ENCODE peak calls at places on chromosomes 13 and 19, in ten cellular contexts. V is foreskin fibroblast; D is mucosa of descending colon; X is brain microvascular endothelial cell; K is ovary; H is lung; I is OCI-LY7; Z is CD4-positive, CD25-positive, alpha-beta regulatory T cell; P is fibroblast of lung; A is esophagus squamous epithelium. R is an unnamed sample.

GRCh38 chr13:31036717-31037116 is 104.3 kb downstream of the TEX26 start:
- DNase-seq in P (no peak), H (no peak), Z (no peak), D (no peak), A (no peak), V (no peak), K (no peak), I (no peak), X (no peak), R (no peak)

GRCh38 chr13:101942038-101942437 is 459.8 kb downstream of the FGF14 start:
- DNase-seq in V (no peak), P (peak; percentile 59), A (no peak), H (no peak), I (peak; percentile 4), X (peak; percentile 43), Z (peak; percentile 7), D (no peak), K (no peak), R (no peak)

GRCh38 chr13:32159147-32159869 is 127.7 kb downstream of the FRY start:
- DNase-seq in A (no peak), X (no peak), H (no peak), K (no peak), V (peak; percentile 35), Z (no peak), P (peak; percentile 74), D (no peak), I (no peak), R (no peak)

GRCh38 chr13:24459234-24459633 is 53.3 kb downstream of the PARP4 start:
- DNase-seq in K (no peak), I (no peak), A (no peak), X (peak; percentile 48), P (peak; percentile 93), V (peak; percentile 53), Z (peak; percentile 60), D (no peak), H (no peak), R (no peak)

GRCh38 chr13:70732611-70733010 is 624.4 kb upstream of the KLHL1 start:
- DNase-seq in X (no peak), D (no peak), A (no peak), V (no peak), K (no peak), H (no peak), P (no peak), I (no peak), Z (no peak), R (no peak)

GRCh38 chr19:13047374-13047773 is 52.1 kb downstream of the NFIX start:
- DNase-seq in D (no peak), P (no peak), Z (no peak), K (no peak), H (no peak), X (no peak), V (no peak), I (no peak), A (no peak), R (no peak)

GRCh38 chr13:94054159-94054558 is 425.3 kb downstream of the DCT start:
- DNase-seq in Z (no peak), D (no peak), A (no peak), P (no peak), H (no peak), V (no peak), X (no peak), I (peak; percentile 14), K (no peak), R (no peak)

GRCh38 chr19:38569368-38569983 is 48.3 kb downstream of the MAP4K1 start:
- DNase-seq in Z (no peak), K (no peak), H (no peak), V (no peak), P (no peak), I (no peak), A (no peak), X (no peak), D (no peak), R (no peak)

GRCh38 chr13:46087481-46087880 is 17.4 kb downstream of the CPB2 start:
- DNase-seq in V (no peak), H (no peak), I (no peak), Z (no peak), A (no peak), D (no peak), K (no peak), P (no peak), X (no peak), R (no peak)

GRCh38 chr19:56566904-56567273 is 379 bp upstream of the ZNF470 start:
- DNase-seq in I (no peak), V (peak; percentile 29), K (no peak), Z (no peak), X (peak; percentile 43), H (peak; percentile 58), D (peak; percentile 64), P (peak; percentile 44), A (no peak), R (peak; percentile 57)

GRCh38 chr13:46896346-46897138 is at the start of gene HTR2A:
- DNase-seq in D (peak; percentile 52), I (no peak), K (peak; percentile 33), P (peak; percentile 48), A (no peak), H (no peak), X (peak; percentile 19), Z (no peak), V (no peak), R (peak; percentile 69)

GRCh38 chr19:18762125-18763023 is 28.7 kb downstream of the COMP start:
- DNase-seq in D (peak; percentile 90), H (peak; percentile 91), A (no peak), P (peak; percentile 56), V (no peak), I (no peak), K (peak; percentile 74), Z (no peak), X (no peak), R (no peak)

GRCh38 chr13:51590966-51591627 is 6.8 kb downstream of the WDFY2 start:
- DNase-seq in D (no peak), X (peak; percentile 80), P (peak; percentile 90), Z (no peak), I (no peak), V (peak; percentile 96), A (no peak), H (no peak), K (no peak), R (no peak)

GRCh38 chr13:75875450-75875849 is 239.3 kb downstream of the LMO7 start:
- DNase-seq in V (no peak), D (no peak), A (no peak), P (no peak), X (no peak), K (no peak), H (no peak), Z (peak; percentile 2), I (no peak), R (no peak)

GRCh38 chr19:56525214-56525860 is 13.4 kb upstream of the ZFP28 start:
- DNase-seq in K (no peak), A (no peak), V (no peak), X (no peak), D (no peak), H (no peak), I (no peak), Z (no peak), P (no peak), R (no peak)

GRCh38 chr13:77358001-77358400 is 31.1 kb upstream of the MYCBP2 start:
- DNase-seq in K (no peak), A (no peak), I (no peak), Z (no peak), D (no peak), X (no peak), H (no peak), V (no peak), P (no peak), R (no peak)

GRCh38 chr13:104577029-104577820 is 1511.0 kb upstream of the SLC10A2 start:
- DNase-seq in I (no peak), A (no peak), Z (no peak), V (no peak), D (no peak), P (no peak), X (peak; percentile 54), H (no peak), K (no peak), R (no peak)

GRCh38 chr13:38398810-38399493 is 49.3 kb downstream of the UFM1 start:
- DNase-seq in H (no peak), K (no peak), P (peak; percentile 73), I (no peak), X (peak; percentile 22), D (no peak), Z (no peak), A (no peak), V (peak; percentile 93), R (no peak)

DNA sequence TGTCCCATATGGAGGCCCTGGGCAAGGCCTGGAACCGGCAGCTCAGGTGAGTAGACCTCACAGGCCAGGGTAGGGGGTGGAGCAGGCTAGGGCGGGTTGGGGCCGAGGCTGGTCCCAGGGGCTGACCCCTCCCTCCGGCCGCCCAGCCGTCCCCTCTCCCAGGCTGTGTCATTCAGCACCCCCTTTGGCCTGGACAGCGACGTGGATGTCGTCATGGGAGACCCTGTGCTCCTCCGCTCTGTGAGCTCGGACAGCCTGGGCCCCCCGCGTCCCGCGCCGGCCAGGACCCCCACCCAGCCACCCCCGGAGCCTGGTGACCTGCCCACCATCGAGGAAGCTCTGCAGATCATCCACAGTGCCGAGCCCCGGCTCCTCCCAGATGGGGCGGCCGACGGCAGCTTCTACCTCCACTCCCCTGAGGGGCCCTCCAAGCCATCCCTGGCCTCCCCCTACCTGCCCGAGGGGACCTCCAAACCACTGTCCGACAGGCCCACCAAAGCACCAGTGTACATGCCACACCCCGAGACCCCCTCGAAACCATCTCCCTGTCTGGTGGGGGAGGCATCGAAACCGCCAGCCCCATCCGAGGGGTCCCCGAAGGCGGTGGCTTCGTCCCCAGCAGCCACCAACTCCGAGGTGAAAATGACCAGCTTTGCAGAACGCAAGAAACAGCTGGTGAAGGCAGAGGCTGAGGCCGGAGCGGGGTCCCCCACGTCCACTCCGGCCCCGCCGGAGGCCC is 16.0 kb downstream of the CAMSAP3 start:
- DNase-seq in D (no peak), Z (no peak), K (no peak), H (no peak), I (no peak), V (no peak), A (no peak), P (no peak), X (no peak), R (no peak)
- H3K4me3 ChIP-seq in D (no peak overlapping the region), Z (no peak overlapping the region), K (no peak overlapping the region), H (no peak overlapping the region), I (no peak overlapping the region), V (no peak overlapping the region), A (no peak overlapping the region), P (no peak overlapping the region), X (no peak overlapping the region), R (no peak overlapping the region)

GRCh38 chr13:99606322-99607089 is 105.2 kb downstream of the TM9SF2 start:
- DNase-seq in P (peak; percentile 80), K (peak; percentile 93), H (peak; percentile 91), A (peak; percentile 61), I (peak; percentile 81), D (peak; percentile 94), V (peak; percentile 78), X (peak; percentile 60), Z (peak; percentile 91), R (peak; percentile 85)
- H3K4me3 ChIP-seq in P (peak within 1 kb of the TSS; percentile 56), K (peak within 1 kb of the TSS; percentile 83), H (peak within 1 kb of the TSS; percentile 80), A (peak within 1 kb of the TSS; percentile 69), I (peak within 1 kb of the TSS; percentile 75), D (peak within 1 kb of the TSS; percentile 42), V (peak within 1 kb of the TSS; percentile 67), X (peak within 1 kb of the TSS; percentile 80), Z (peak within 1 kb of the TSS; percentile 88), R (peak within 1 kb of the TSS; percentile 61)

GRCh38 chr19:10228925-10229324 is 2.2 kb downstream of the S1PR2 start:
- DNase-seq in V (no peak), Z (peak; percentile 68), I (peak; percentile 80), K (no peak), H (no peak), D (no peak), X (peak; percentile 35), P (peak; percentile 80), A (no peak), R (no peak)
- H3K4me3 ChIP-seq in V (peak overlapping the region; percentile 15), Z (no peak overlapping the region), I (peak overlapping the region; percentile 95), K (no peak overlapping the region), H (no peak overlapping the region), D (no peak overlapping the region), X (no peak overlapping the region), P (no peak overlapping the region), A (peak overlapping the region; percentile 1), R (no peak overlapping the region)

GRCh38 chr19:10882108-10882457 is 10.7 kb downstream of the CARM1 start:
- DNase-seq in D (no peak), K (no peak), P (no peak), I (no peak), V (no peak), X (no peak), H (no peak), A (no peak), Z (no peak), R (no peak)
- H3K4me3 ChIP-seq in D (no peak overlapping the region), K (no peak overlapping the region), P (no peak overlapping the region), I (no peak overlapping the region), V (no peak overlapping the region), X (no peak overlapping the region), H (no peak overlapping the region), A (no peak overlapping the region), Z (no peak overlapping the region), R (no peak overlapping the region)